ENCODE peak calls at places on chromosome 19, in six cellular contexts. One of them, this sample, is unnamed.

GRCh38 chr19:35023428-35023827 is 6.8 kb upstream of the SCN1B start:
- DNase-seq in dorsolateral prefrontal cortex: no peak
- DNase-seq in astrocyte of the spinal cord: no peak
- DNase-seq in GM12864: no peak
- DNase-seq in OCI-LY7: no peak
- DNase-seq in breast epithelium: no peak
- DNase-seq in this sample: no peak

GRCh38 chr19:50003810-50004419 is 21.3 kb downstream of the VRK3 start:
- DNase-seq in dorsolateral prefrontal cortex: peak
- DNase-seq in astrocyte of the spinal cord: peak
- DNase-seq in GM12864: no peak
- DNase-seq in OCI-LY7: no peak
- DNase-seq in breast epithelium: peak
- DNase-seq in this sample: peak

GRCh38 chr19:48813123-48813911 is 2.5 kb upstream of the BCAT2 start:
- DNase-seq in dorsolateral prefrontal cortex: no peak
- DNase-seq in astrocyte of the spinal cord: no peak
- DNase-seq in GM12864: no peak
- DNase-seq in OCI-LY7: no peak
- DNase-seq in breast epithelium: no peak
- DNase-seq in this sample: no peak

GRCh38 chr19:49168421-49168820 is 10.8 kb downstream of the TRPM4 start:
- DNase-seq in dorsolateral prefrontal cortex: no peak
- DNase-seq in astrocyte of the spinal cord: no peak
- DNase-seq in GM12864: no peak
- DNase-seq in OCI-LY7: no peak
- DNase-seq in breast epithelium: no peak
- DNase-seq in this sample: no peak

GRCh38 chr19:40549007-40549708 is 27.5 kb upstream of the SHKBP1 start:
- DNase-seq in dorsolateral prefrontal cortex: peak
- DNase-seq in astrocyte of the spinal cord: peak
- DNase-seq in GM12864: no peak
- DNase-seq in OCI-LY7: peak
- DNase-seq in breast epithelium: no peak
- DNase-seq in this sample: peak

GRCh38 chr19:34479396-34479795 is 2.2 kb upstream of the WTIP start:
- DNase-seq in dorsolateral prefrontal cortex: no peak
- DNase-seq in astrocyte of the spinal cord: no peak
- DNase-seq in GM12864: no peak
- DNase-seq in OCI-LY7: no peak
- DNase-seq in breast epithelium: no peak
- DNase-seq in this sample: no peak

GRCh38 chr19:41416194-41416674 is 10.9 kb downstream of the B3GNT8 start:
- DNase-seq in dorsolateral prefrontal cortex: no peak
- DNase-seq in astrocyte of the spinal cord: no peak
- DNase-seq in GM12864: no peak
- DNase-seq in OCI-LY7: no peak
- DNase-seq in breast epithelium: no peak
- DNase-seq in this sample: no peak

GRCh38 chr19:13992025-13992424 is 14.1 kb downstream of the RFX1 start:
- DNase-seq in dorsolateral prefrontal cortex: no peak
- DNase-seq in astrocyte of the spinal cord: no peak
- DNase-seq in GM12864: no peak
- DNase-seq in OCI-LY7: no peak
- DNase-seq in breast epithelium: no peak
- DNase-seq in this sample: no peak

GRCh38 chr19:24074720-24075119 is 12.3 kb upstream of the ZNF254 start:
- DNase-seq in dorsolateral prefrontal cortex: no peak
- DNase-seq in astrocyte of the spinal cord: peak
- DNase-seq in GM12864: no peak
- DNase-seq in OCI-LY7: no peak
- DNase-seq in breast epithelium: no peak
- DNase-seq in this sample: peak

GRCh38 chr19:35044317-35045117 is 3.0 kb downstream of the HPN start:
- DNase-seq in dorsolateral prefrontal cortex: peak
- DNase-seq in astrocyte of the spinal cord: peak
- DNase-seq in GM12864: no peak
- DNase-seq in OCI-LY7: peak
- DNase-seq in breast epithelium: no peak
- DNase-seq in this sample: peak

GRCh38 chr19:45161715-45162463 is 1.1 kb upstream of the NKPD1 start:
- DNase-seq in dorsolateral prefrontal cortex: no peak
- DNase-seq in astrocyte of the spinal cord: peak
- DNase-seq in GM12864: no peak
- DNase-seq in OCI-LY7: no peak
- DNase-seq in breast epithelium: no peak
- DNase-seq in this sample: no peak
- TF ChIP-seq CTCF in dorsolateral prefrontal cortex: no peak
- TF ChIP-seq CTCF in astrocyte of the spinal cord: peak
- TF ChIP-seq CTCF in GM12864: peak
- TF ChIP-seq CTCF in OCI-LY7: peak
- TF ChIP-seq CTCF in breast epithelium: peak
- TF ChIP-seq CTCF in this sample: peak

GRCh38 chr19:51407631-51408131 is 9.8 kb downstream of the SIGLEC10 start:
- DNase-seq in dorsolateral prefrontal cortex: no peak
- DNase-seq in astrocyte of the spinal cord: no peak
- DNase-seq in GM12864: no peak
- DNase-seq in OCI-LY7: peak
- DNase-seq in breast epithelium: no peak
- DNase-seq in this sample: peak
- TF ChIP-seq CTCF in dorsolateral prefrontal cortex: no peak
- TF ChIP-seq CTCF in astrocyte of the spinal cord: peak
- TF ChIP-seq CTCF in GM12864: peak
- TF ChIP-seq CTCF in OCI-LY7: peak
- TF ChIP-seq CTCF in breast epithelium: peak
- TF ChIP-seq CTCF in this sample: peak

DNA sequence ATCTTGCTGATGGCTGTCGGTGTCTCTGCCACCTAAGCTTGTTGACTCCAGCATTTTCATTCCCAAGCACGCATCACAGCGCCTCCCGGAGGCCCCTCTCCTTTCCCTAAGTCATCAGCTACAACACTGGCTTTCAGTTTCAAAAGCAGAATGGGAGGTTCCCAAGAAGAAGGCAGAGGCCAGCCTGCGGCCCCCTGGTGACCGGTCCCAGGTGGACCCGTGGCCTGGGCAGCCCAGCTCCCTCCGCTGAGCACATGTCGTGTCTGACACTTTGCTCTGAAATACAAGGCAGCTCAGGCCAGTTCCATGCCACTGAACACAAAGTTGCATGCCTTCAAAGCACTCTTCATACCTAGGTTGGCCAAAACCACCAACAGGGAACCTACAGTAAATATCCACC is 8.5 kb downstream of the MLLT1 start:
- DNase-seq in dorsolateral prefrontal cortex: no peak
- DNase-seq in astrocyte of the spinal cord: no peak
- DNase-seq in GM12864: no peak
- DNase-seq in OCI-LY7: no peak
- DNase-seq in breast epithelium: no peak
- DNase-seq in this sample: no peak
- TF ChIP-seq CTCF in dorsolateral prefrontal cortex: no peak
- TF ChIP-seq CTCF in astrocyte of the spinal cord: peak
- TF ChIP-seq CTCF in GM12864: no peak
- TF ChIP-seq CTCF in OCI-LY7: peak
- TF ChIP-seq CTCF in breast epithelium: no peak
- TF ChIP-seq CTCF in this sample: no peak

GRCh38 chr19:18588611-18589379 is at the start of gene REX1BD:
- DNase-seq in dorsolateral prefrontal cortex: peak
- DNase-seq in astrocyte of the spinal cord: peak
- DNase-seq in GM12864: peak
- DNase-seq in OCI-LY7: peak
- DNase-seq in breast epithelium: peak
- DNase-seq in this sample: peak

GRCh38 chr19:18591735-18592385 is 3.3 kb downstream of the REX1BD start:
- DNase-seq in dorsolateral prefrontal cortex: no peak
- DNase-seq in astrocyte of the spinal cord: no peak
- DNase-seq in GM12864: no peak
- DNase-seq in OCI-LY7: no peak
- DNase-seq in breast epithelium: no peak
- DNase-seq in this sample: no peak

GRCh38 chr19:18587962-18588610 is 512 bp upstream of the REX1BD start:
- DNase-seq in dorsolateral prefrontal cortex: no peak
- DNase-seq in astrocyte of the spinal cord: no peak
- DNase-seq in GM12864: no peak
- DNase-seq in OCI-LY7: no peak
- DNase-seq in breast epithelium: no peak
- DNase-seq in this sample: no peak

GRCh38 chr19:18589380-18590272 is 1.0 kb downstream of the REX1BD start:
- DNase-seq in dorsolateral prefrontal cortex: peak
- DNase-seq in astrocyte of the spinal cord: peak
- DNase-seq in GM12864: no peak
- DNase-seq in OCI-LY7: peak
- DNase-seq in breast epithelium: peak
- DNase-seq in this sample: peak

DNA sequence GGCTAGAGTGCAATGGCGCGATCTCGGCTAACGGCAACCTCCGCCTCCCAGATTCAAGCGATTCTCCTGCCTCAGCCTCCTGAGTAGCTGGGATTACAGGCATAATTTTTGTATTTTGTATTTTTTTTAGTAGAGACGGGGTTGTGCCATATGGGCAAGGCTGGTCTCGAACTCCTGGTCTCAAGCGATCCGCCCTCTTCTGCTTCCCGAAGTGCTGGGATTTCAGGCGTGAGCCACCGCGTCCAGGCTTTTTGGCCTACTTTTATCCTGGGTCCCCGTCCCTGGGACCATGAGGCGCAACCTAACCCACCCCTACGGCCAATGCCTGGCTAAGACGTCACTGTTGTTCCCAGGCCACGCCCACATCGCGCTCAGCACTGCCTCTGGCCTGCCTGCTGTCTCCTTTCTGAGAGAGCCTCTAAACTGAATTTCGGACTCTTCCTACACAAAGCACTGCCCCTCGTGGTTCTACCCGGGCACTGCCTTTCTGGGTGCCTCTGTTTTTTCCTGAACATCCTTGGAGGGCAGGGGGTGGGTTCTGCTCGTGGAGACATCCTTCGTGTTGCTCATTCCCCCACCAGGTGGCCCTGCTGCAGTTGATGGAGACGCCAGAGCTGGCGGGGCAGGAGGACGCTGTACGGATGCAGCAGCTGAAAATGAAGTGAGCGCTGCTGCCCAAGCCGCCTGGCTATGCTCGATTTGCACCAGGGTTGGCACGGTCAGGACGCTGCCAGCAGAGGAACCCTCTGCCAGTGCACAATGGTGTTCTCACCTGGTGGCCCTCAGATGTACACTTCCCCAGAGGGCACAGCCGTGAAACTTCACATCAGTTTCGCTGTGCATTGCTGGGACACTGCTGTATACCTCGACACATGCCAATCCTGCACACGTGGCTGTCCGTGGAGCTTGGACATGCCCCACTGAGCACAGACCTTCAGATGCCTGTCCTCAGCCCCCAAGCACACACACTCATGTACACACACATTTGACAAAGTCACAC is 2.0 kb downstream of the REX1BD start:
- DNase-seq in dorsolateral prefrontal cortex: peak
- DNase-seq in astrocyte of the spinal cord: peak
- DNase-seq in GM12864: no peak
- DNase-seq in OCI-LY7: no peak
- DNase-seq in breast epithelium: peak
- DNase-seq in this sample: peak
- TF ChIP-seq CTCF in dorsolateral prefrontal cortex: peak
- TF ChIP-seq CTCF in astrocyte of the spinal cord: peak
- TF ChIP-seq CTCF in GM12864: no peak
- TF ChIP-seq CTCF in OCI-LY7: peak
- TF ChIP-seq CTCF in breast epithelium: peak
- TF ChIP-seq CTCF in this sample: peak

GRCh38 chr19:7868326-7868670 is 5.9 kb downstream of the PRR36 start:
- DNase-seq in dorsolateral prefrontal cortex: no peak
- DNase-seq in astrocyte of the spinal cord: no peak
- DNase-seq in GM12864: no peak
- DNase-seq in OCI-LY7: no peak
- DNase-seq in breast epithelium: no peak
- DNase-seq in this sample: no peak

GRCh38 chr19:7870571-7871279 is 3.5 kb downstream of the PRR36 start:
- DNase-seq in dorsolateral prefrontal cortex: no peak
- DNase-seq in astrocyte of the spinal cord: peak
- DNase-seq in GM12864: peak
- DNase-seq in OCI-LY7: peak
- DNase-seq in breast epithelium: peak
- DNase-seq in this sample: peak

GRCh38 chr19:7868671-7869452 is 5.3 kb downstream of the PRR36 start:
- DNase-seq in dorsolateral prefrontal cortex: no peak
- DNase-seq in astrocyte of the spinal cord: peak
- DNase-seq in GM12864: peak
- DNase-seq in OCI-LY7: peak
- DNase-seq in breast epithelium: peak
- DNase-seq in this sample: peak

GRCh38 chr19:7869910-7870511 is 4.2 kb downstream of the PRR36 start:
- DNase-seq in dorsolateral prefrontal cortex: no peak
- DNase-seq in astrocyte of the spinal cord: no peak
- DNase-seq in GM12864: peak
- DNase-seq in OCI-LY7: peak
- DNase-seq in breast epithelium: peak
- DNase-seq in this sample: peak

DNA sequence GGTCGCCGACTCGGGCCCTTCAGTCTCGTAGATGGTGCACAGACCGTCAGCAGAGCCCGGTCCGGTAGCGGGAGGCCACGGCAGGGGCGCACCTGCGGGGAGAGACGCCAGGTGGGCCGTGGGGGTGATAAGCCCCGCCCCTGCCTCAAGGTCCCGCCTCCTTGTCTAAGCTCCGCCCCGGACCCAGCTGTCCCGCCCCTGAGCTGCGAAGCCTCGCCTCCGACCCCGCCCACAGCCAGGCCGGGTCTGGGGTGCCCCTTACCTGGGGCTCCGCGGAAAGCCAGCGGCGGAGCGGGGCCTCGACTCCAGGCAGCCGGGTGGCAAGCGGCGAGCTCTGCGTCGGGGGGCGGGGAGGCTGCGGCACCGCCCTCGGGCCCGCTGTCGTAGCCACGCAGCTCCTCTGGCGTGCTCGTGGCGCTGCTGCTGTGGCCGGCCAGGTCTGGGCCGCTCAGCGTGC is 4.7 kb downstream of the PRR36 start:
- DNase-seq in dorsolateral prefrontal cortex: no peak
- DNase-seq in astrocyte of the spinal cord: no peak
- DNase-seq in GM12864: peak
- DNase-seq in OCI-LY7: peak
- DNase-seq in breast epithelium: peak
- DNase-seq in this sample: peak
- TF ChIP-seq CTCF in dorsolateral prefrontal cortex: peak
- TF ChIP-seq CTCF in astrocyte of the spinal cord: no peak
- TF ChIP-seq CTCF in GM12864: no peak
- TF ChIP-seq CTCF in OCI-LY7: peak
- TF ChIP-seq CTCF in breast epithelium: no peak
- TF ChIP-seq CTCF in this sample: no peak

GRCh38 chr19:8986296-8986695 is 23.9 kb downstream of the MUC16 start:
- DNase-seq in dorsolateral prefrontal cortex: no peak
- DNase-seq in astrocyte of the spinal cord: no peak
- DNase-seq in GM12864: no peak
- DNase-seq in OCI-LY7: no peak
- DNase-seq in breast epithelium: no peak
- DNase-seq in this sample: no peak

GRCh38 chr19:8988204-8988603 is 22.0 kb downstream of the MUC16 start:
- DNase-seq in dorsolateral prefrontal cortex: no peak
- DNase-seq in astrocyte of the spinal cord: no peak
- DNase-seq in GM12864: no peak
- DNase-seq in OCI-LY7: peak
- DNase-seq in breast epithelium: no peak
- DNase-seq in this sample: no peak
- TF ChIP-seq CTCF in dorsolateral prefrontal cortex: no peak
- TF ChIP-seq CTCF in astrocyte of the spinal cord: no peak
- TF ChIP-seq CTCF in GM12864: no peak
- TF ChIP-seq CTCF in OCI-LY7: peak
- TF ChIP-seq CTCF in breast epithelium: no peak
- TF ChIP-seq CTCF in this sample: no peak

GRCh38 chr19:12657966-12658365 is 8.6 kb downstream of the MAN2B1 start:
- DNase-seq in dorsolateral prefrontal cortex: no peak
- DNase-seq in astrocyte of the spinal cord: no peak
- DNase-seq in GM12864: no peak
- DNase-seq in OCI-LY7: no peak
- DNase-seq in breast epithelium: no peak
- DNase-seq in this sample: no peak
- TF ChIP-seq CTCF in dorsolateral prefrontal cortex: no peak
- TF ChIP-seq CTCF in astrocyte of the spinal cord: no peak
- TF ChIP-seq CTCF in GM12864: no peak
- TF ChIP-seq CTCF in OCI-LY7: peak
- TF ChIP-seq CTCF in breast epithelium: no peak
- TF ChIP-seq CTCF in this sample: no peak

This sample was measured in mammary epithelial cell.